ENCODE peak calls at places on chromosomes 16 and 17, in five cellular contexts. One of them, this sample, is unnamed.

GRCh38 chr17:43723697-43724359 is 34.8 kb downstream of the SOST start:
- DNase-seq in GM13976: no peak
- DNase-seq in dorsolateral prefrontal cortex: no peak
- DNase-seq in foreskin fibroblast: peak; percentile 87
- DNase-seq in AG04449: no peak
- DNase-seq in this sample: no peak

GRCh38 chr16:83704656-83705055 is 103.1 kb upstream of the HSBP1 start:
- DNase-seq in dorsolateral prefrontal cortex: no peak
- DNase-seq in GM13976: no peak
- DNase-seq in foreskin fibroblast: peak; percentile 3
- DNase-seq in AG04449: no peak
- DNase-seq in this sample: no peak

GRCh38 chr16:53052519-53053501 is at the start of gene CHD9NB:
- DNase-seq in foreskin fibroblast: peak; percentile 95
- DNase-seq in GM13976: peak; percentile 45
- DNase-seq in dorsolateral prefrontal cortex: no peak
- DNase-seq in AG04449: peak; percentile 74
- DNase-seq in this sample: peak; percentile 61

GRCh38 chr17:38617074-38617860 is 11.5 kb upstream of the SRCIN1 start:
- DNase-seq in dorsolateral prefrontal cortex: no peak
- DNase-seq in GM13976: no peak
- DNase-seq in AG04449: no peak
- DNase-seq in foreskin fibroblast: no peak
- DNase-seq in this sample: no peak

GRCh38 chr17:72555052-72555451 is 434.2 kb downstream of the SOX9 start:
- DNase-seq in GM13976: no peak
- DNase-seq in AG04449: no peak
- DNase-seq in dorsolateral prefrontal cortex: no peak
- DNase-seq in foreskin fibroblast: no peak
- DNase-seq in this sample: no peak

GRCh38 chr16:49510676-49511305 is 137.2 kb downstream of the C16orf78 start:
- DNase-seq in AG04449: no peak
- DNase-seq in foreskin fibroblast: no peak
- DNase-seq in GM13976: no peak
- DNase-seq in dorsolateral prefrontal cortex: peak; percentile 62
- DNase-seq in this sample: no peak

GRCh38 chr17:58181796-58182195 is 10.7 kb upstream of the EPX start:
- DNase-seq in dorsolateral prefrontal cortex: no peak
- DNase-seq in AG04449: no peak
- DNase-seq in foreskin fibroblast: no peak
- DNase-seq in GM13976: no peak
- DNase-seq in this sample: no peak

GRCh38 chr17:75487351-75488070 is 27.8 kb downstream of the CASKIN2 start:
- DNase-seq in GM13976: peak; percentile 80
- DNase-seq in dorsolateral prefrontal cortex: no peak
- DNase-seq in AG04449: no peak
- DNase-seq in foreskin fibroblast: peak; percentile 20
- DNase-seq in this sample: no peak

GRCh38 chr17:79024901-79025737 is 1.1 kb downstream of the C1QTNF1 start:
- DNase-seq in foreskin fibroblast: peak; percentile 50
- DNase-seq in GM13976: no peak
- DNase-seq in AG04449: no peak
- DNase-seq in dorsolateral prefrontal cortex: peak; percentile 31
- DNase-seq in this sample: no peak

GRCh38 chr17:30113213-30113612 is 3.4 kb upstream of the NSRP1 start:
- DNase-seq in foreskin fibroblast: peak; percentile 43
- DNase-seq in AG04449: no peak
- DNase-seq in dorsolateral prefrontal cortex: no peak
- DNase-seq in GM13976: no peak
- DNase-seq in this sample: no peak

GRCh38 chr16:57012353-57012752 is 23.0 kb downstream of the NLRC5 start:
- DNase-seq in foreskin fibroblast: no peak
- DNase-seq in AG04449: no peak
- DNase-seq in dorsolateral prefrontal cortex: no peak
- DNase-seq in GM13976: no peak
- DNase-seq in this sample: no peak

GRCh38 chr16:50765866-50766265 is 24.0 kb downstream of the CYLD start:
- DNase-seq in foreskin fibroblast: no peak
- DNase-seq in dorsolateral prefrontal cortex: no peak
- DNase-seq in AG04449: no peak
- DNase-seq in GM13976: no peak
- DNase-seq in this sample: no peak

GRCh38 chr16:81429045-81429521 is 15.5 kb upstream of the CMIP start:
- DNase-seq in GM13976: no peak
- DNase-seq in foreskin fibroblast: peak; percentile 79
- DNase-seq in dorsolateral prefrontal cortex: no peak
- DNase-seq in AG04449: no peak
- DNase-seq in this sample: no peak

GRCh38 chr17:48998557-48999440 is 1.6 kb downstream of the IGF2BP1 start:
- DNase-seq in foreskin fibroblast: no peak
- DNase-seq in GM13976: peak; percentile 8
- DNase-seq in AG04449: no peak
- DNase-seq in dorsolateral prefrontal cortex: no peak
- DNase-seq in this sample: no peak

GRCh38 chr17:5238333-5238732 is 3.7 kb upstream of the SCIMP start:
- DNase-seq in foreskin fibroblast: no peak
- DNase-seq in dorsolateral prefrontal cortex: no peak
- DNase-seq in AG04449: no peak
- DNase-seq in GM13976: no peak
- DNase-seq in this sample: no peak

GRCh38 chr17:489758-490329 is 137.2 kb upstream of the RPH3AL start:
- DNase-seq in AG04449: no peak
- DNase-seq in GM13976: peak; percentile 68
- DNase-seq in dorsolateral prefrontal cortex: no peak
- DNase-seq in foreskin fibroblast: peak; percentile 70
- DNase-seq in this sample: no peak

GRCh38 chr16:11224894-11225676 is 30.9 kb downstream of the SOCS1 start:
- DNase-seq in AG04449: no peak
- DNase-seq in foreskin fibroblast: peak; percentile 23
- DNase-seq in GM13976: peak; percentile 95
- DNase-seq in dorsolateral prefrontal cortex: no peak
- DNase-seq in this sample: no peak

GRCh38 chr16:82300374-82300936 is 130.4 kb upstream of the MPHOSPH6 start:
- DNase-seq in GM13976: no peak
- DNase-seq in AG04449: no peak
- DNase-seq in foreskin fibroblast: no peak
- DNase-seq in dorsolateral prefrontal cortex: no peak
- DNase-seq in this sample: no peak

GRCh38 chr17:54795046-54795445 is 105.6 kb upstream of the TOM1L1 start:
- DNase-seq in AG04449: no peak
- DNase-seq in dorsolateral prefrontal cortex: no peak
- DNase-seq in GM13976: no peak
- DNase-seq in foreskin fibroblast: no peak
- DNase-seq in this sample: no peak

GRCh38 chr16:81636298-81636960 is 142.7 kb upstream of the PLCG2 start:
- DNase-seq in AG04449: no peak
- DNase-seq in dorsolateral prefrontal cortex: no peak
- DNase-seq in foreskin fibroblast: no peak
- DNase-seq in GM13976: no peak
- DNase-seq in this sample: no peak

GRCh38 chr16:30049871-30050270 is 15.7 kb upstream of the ALDOA start:
- DNase-seq in dorsolateral prefrontal cortex: peak; percentile 75
- DNase-seq in AG04449: no peak
- DNase-seq in foreskin fibroblast: no peak
- DNase-seq in GM13976: no peak
- DNase-seq in this sample: no peak

GRCh38 chr16:73126453-73126853 is 78.5 kb upstream of the ZFHX3 start:
- DNase-seq in GM13976: no peak
- DNase-seq in dorsolateral prefrontal cortex: peak; percentile 38
- DNase-seq in foreskin fibroblast: peak; percentile 92
- DNase-seq in AG04449: peak; percentile 36
- DNase-seq in this sample: no peak

GRCh38 chr16:25691519-25692091 is at the start of gene HS3ST4:
- DNase-seq in GM13976: peak; percentile 34
- DNase-seq in dorsolateral prefrontal cortex: no peak
- DNase-seq in AG04449: no peak
- DNase-seq in foreskin fibroblast: no peak
- DNase-seq in this sample: no peak

GRCh38 chr17:63774141-63774981 is at the start of gene DDX42:
- DNase-seq in dorsolateral prefrontal cortex: peak; percentile 89
- DNase-seq in AG04449: no peak
- DNase-seq in foreskin fibroblast: peak; percentile 75
- DNase-seq in GM13976: no peak
- DNase-seq in this sample: no peak

GRCh38 chr17:50176559-50177471 is 11.0 kb downstream of the SGCA start:
- DNase-seq in GM13976: no peak
- DNase-seq in dorsolateral prefrontal cortex: no peak
- DNase-seq in AG04449: no peak
- DNase-seq in foreskin fibroblast: peak; percentile 34
- DNase-seq in this sample: no peak

GRCh38 chr16:80197790-80198201 is 343.0 kb upstream of the DYNLRB2 start:
- DNase-seq in GM13976: no peak
- DNase-seq in dorsolateral prefrontal cortex: no peak
- DNase-seq in AG04449: peak; percentile 74
- DNase-seq in foreskin fibroblast: peak; percentile 86
- DNase-seq in this sample: peak; percentile 81

GRCh38 chr17:44321246-44322120 is 3.1 kb downstream of the SLC25A39 start:
- DNase-seq in foreskin fibroblast: no peak
- DNase-seq in dorsolateral prefrontal cortex: no peak
- DNase-seq in AG04449: no peak
- DNase-seq in GM13976: no peak
- DNase-seq in this sample: no peak

GRCh38 chr17:60168654-60169053 is 18.9 kb downstream of the CA4 start:
- DNase-seq in foreskin fibroblast: no peak
- DNase-seq in GM13976: no peak
- DNase-seq in dorsolateral prefrontal cortex: no peak
- DNase-seq in AG04449: no peak
- DNase-seq in this sample: no peak

GRCh38 chr17:61303334-61304096 is 96.1 kb upstream of the TBX2 start:
- DNase-seq in AG04449: no peak
- DNase-seq in GM13976: no peak
- DNase-seq in dorsolateral prefrontal cortex: no peak
- DNase-seq in foreskin fibroblast: peak; percentile 63
- DNase-seq in this sample: no peak

GRCh38 chr17:65783845-65784334 is 222.4 kb upstream of the AXIN2 start:
- DNase-seq in foreskin fibroblast: peak; percentile 91
- DNase-seq in dorsolateral prefrontal cortex: no peak
- DNase-seq in AG04449: peak; percentile 60
- DNase-seq in GM13976: no peak
- DNase-seq in this sample: peak; percentile 77

GRCh38 chr16:57131351-57131970 is 39.1 kb downstream of the CPNE2 start:
- DNase-seq in AG04449: no peak
- DNase-seq in GM13976: no peak
- DNase-seq in dorsolateral prefrontal cortex: peak; percentile 84
- DNase-seq in foreskin fibroblast: no peak
- DNase-seq in this sample: no peak

GRCh38 chr17:66405836-66406679 is 103.6 kb downstream of the PRKCA start:
- DNase-seq in foreskin fibroblast: no peak
- DNase-seq in GM13976: no peak
- DNase-seq in AG04449: no peak
- DNase-seq in dorsolateral prefrontal cortex: no peak
- DNase-seq in this sample: no peak

GRCh38 chr17:82375359-82376041 is 3.9 kb downstream of the UTS2R start:
- DNase-seq in AG04449: no peak
- DNase-seq in dorsolateral prefrontal cortex: no peak
- DNase-seq in GM13976: no peak
- DNase-seq in foreskin fibroblast: no peak
- DNase-seq in this sample: no peak

GRCh38 chr17:19409509-19409908 is 1.5 kb upstream of the RNF112 start:
- DNase-seq in AG04449: no peak
- DNase-seq in GM13976: no peak
- DNase-seq in foreskin fibroblast: peak; percentile 83
- DNase-seq in dorsolateral prefrontal cortex: no peak
- DNase-seq in this sample: peak; percentile 74

GRCh38 chr17:15377608-15378007 is 36.2 kb upstream of the TEKT3 start:
- DNase-seq in GM13976: no peak
- DNase-seq in AG04449: peak; percentile 21
- DNase-seq in dorsolateral prefrontal cortex: no peak
- DNase-seq in foreskin fibroblast: peak; percentile 38
- DNase-seq in this sample: peak; percentile 13

GRCh38 chr16:17921357-17921978 is 415.1 kb downstream of the NPIPA8 start:
- DNase-seq in dorsolateral prefrontal cortex: no peak
- DNase-seq in foreskin fibroblast: no peak
- DNase-seq in AG04449: no peak
- DNase-seq in GM13976: peak; percentile 44
- DNase-seq in this sample: no peak
- TF ChIP-seq CTCF in dorsolateral prefrontal cortex: peak; percentile 26
- TF ChIP-seq CTCF in foreskin fibroblast: peak; percentile 37
- TF ChIP-seq CTCF in AG04449: peak; percentile 37
- TF ChIP-seq CTCF in GM13976: peak; percentile 68
- TF ChIP-seq CTCF in this sample: peak; percentile 36

GRCh38 chr16:14284930-14285541 is 213.9 kb downstream of the MRTFB start:
- DNase-seq in AG04449: no peak
- DNase-seq in dorsolateral prefrontal cortex: no peak
- DNase-seq in foreskin fibroblast: peak; percentile 87
- DNase-seq in GM13976: no peak
- DNase-seq in this sample: peak; percentile 27
- TF ChIP-seq CTCF in AG04449: peak; percentile 18
- TF ChIP-seq CTCF in dorsolateral prefrontal cortex: peak; percentile 43
- TF ChIP-seq CTCF in foreskin fibroblast: peak; percentile 55
- TF ChIP-seq CTCF in GM13976: peak; percentile 58
- TF ChIP-seq CTCF in this sample: peak; percentile 40

DNA sequence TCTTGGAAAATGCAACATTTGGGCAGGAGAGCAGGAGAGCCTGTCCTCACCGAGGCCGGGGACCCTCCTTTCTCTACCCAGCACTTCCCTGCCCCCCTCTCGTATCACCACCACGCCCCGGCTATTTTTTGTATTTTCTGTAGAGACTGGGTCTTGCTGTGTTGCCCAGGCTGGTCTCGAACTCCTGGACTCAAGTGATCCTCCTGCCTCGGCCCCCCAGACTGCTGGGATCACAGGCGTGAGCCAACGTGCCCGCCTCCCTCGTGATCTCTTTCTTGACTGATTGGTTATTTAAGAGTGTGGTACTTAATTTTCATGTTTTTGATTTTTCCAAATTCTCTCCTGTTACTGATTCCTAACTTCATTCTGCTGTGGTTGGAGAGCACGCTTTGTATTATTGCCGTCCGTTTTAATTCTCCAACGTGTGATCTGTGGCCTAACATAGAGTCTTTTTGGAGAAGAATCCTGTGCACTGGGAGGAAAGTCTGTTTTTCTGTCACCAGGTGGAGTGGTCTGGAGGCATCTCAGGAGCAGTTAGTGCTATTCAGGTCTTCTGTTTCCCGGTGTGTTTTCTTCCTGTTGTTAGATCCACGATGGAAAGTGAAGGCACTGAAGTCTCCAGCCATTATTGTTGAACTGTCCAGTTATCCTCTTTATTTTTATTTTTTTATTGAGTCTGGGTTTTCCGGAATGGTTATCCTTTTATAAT is 40.4 kb downstream of the ZNF778 start:
- DNase-seq in GM13976: peak; percentile 34
- DNase-seq in foreskin fibroblast: no peak
- DNase-seq in AG04449: no peak
- DNase-seq in dorsolateral prefrontal cortex: no peak
- DNase-seq in this sample: no peak
- TF ChIP-seq CTCF in GM13976: no peak
- TF ChIP-seq CTCF in foreskin fibroblast: no peak
- TF ChIP-seq CTCF in AG04449: no peak
- TF ChIP-seq CTCF in dorsolateral prefrontal cortex: no peak
- TF ChIP-seq CTCF in this sample: no peak

DNA sequence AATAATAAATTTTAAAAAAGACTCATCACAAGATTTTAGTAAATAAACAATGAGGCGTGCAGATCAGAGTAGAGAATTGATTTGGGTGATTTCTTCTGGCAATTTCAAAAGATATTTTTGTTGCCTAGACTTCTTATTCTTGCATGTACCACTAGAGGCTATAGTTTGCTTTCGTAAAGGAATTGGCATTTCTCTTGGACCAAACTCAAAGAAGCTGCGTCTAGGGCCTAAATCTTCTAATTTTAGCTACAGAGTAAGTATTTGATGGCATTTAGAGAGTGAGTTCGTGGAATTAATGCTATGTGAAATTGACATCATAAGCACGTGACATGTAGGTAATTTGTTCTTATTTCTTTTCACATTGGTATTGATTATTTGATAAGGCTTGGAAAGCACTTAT is 24.4 kb upstream of the ABCC11 start:
- DNase-seq in dorsolateral prefrontal cortex: no peak
- DNase-seq in AG04449: peak; percentile 12
- DNase-seq in GM13976: no peak
- DNase-seq in foreskin fibroblast: no peak
- DNase-seq in this sample: no peak
- TF ChIP-seq CTCF in dorsolateral prefrontal cortex: peak; percentile 23
- TF ChIP-seq CTCF in AG04449: no peak
- TF ChIP-seq CTCF in GM13976: no peak
- TF ChIP-seq CTCF in foreskin fibroblast: no peak
- TF ChIP-seq CTCF in this sample: peak; percentile 51

This sample was measured in AG04450.